ENCODE peak calls at places on chromosome 1, in eight cellular contexts. O, V, A, W, N, Z, H and P are unnamed samples.
A peak's percentile ranks its signal among the peaks of the same experiment; 100 is the strongest.

GRCh38 chr1:27547220-27548116 is 56.5 kb downstream of the AHDC1 start:
- DNase-seq in W (no peak), V (no peak), N (no peak), O (no peak), A (no peak), Z (no peak), H (no peak), P (peak; percentile 70)

GRCh38 chr1:45013551-45014209 is 1.6 kb downstream of the UROD start:
- DNase-seq in V (no peak), H (no peak), O (no peak), A (no peak), N (no peak), Z (no peak), W (no peak), P (no peak)

GRCh38 chr1:16241116-16241763 is 4.3 kb upstream of the CPLANE2 start:
- DNase-seq in V (no peak), N (peak; percentile 43), H (no peak), A (no peak), Z (peak; percentile 55), W (no peak), O (no peak), P (no peak)

GRCh38 chr1:25866288-25866687 is 7.0 kb upstream of the AUNIP start:
- DNase-seq in A (no peak), H (no peak), W (no peak), O (no peak), V (no peak), N (no peak), Z (no peak), P (no peak)

GRCh38 chr1:174021611-174022079 is 512 bp downstream of the RC3H1 start:
- DNase-seq in N (peak; percentile 74), A (peak; percentile 61), H (no peak), O (peak; percentile 58), Z (peak; percentile 75), V (no peak), W (no peak), P (peak; percentile 85)

GRCh38 chr1:231519166-231519565 is 9.3 kb upstream of the TSNAX start:
- DNase-seq in N (no peak), V (no peak), Z (no peak), O (no peak), A (no peak), W (no peak), H (peak; percentile 51), P (no peak)

GRCh38 chr1:2574350-2574749 is 12.2 kb upstream of the PRXL2B start:
- DNase-seq in Z (no peak), V (no peak), H (no peak), W (no peak), A (no peak), N (no peak), O (no peak), P (no peak)

GRCh38 chr1:46820560-46821060 is 21.8 kb downstream of the CYP4B1 start:
- DNase-seq in H (no peak), W (no peak), A (no peak), N (no peak), O (no peak), V (peak; percentile 99), Z (no peak), P (no peak)

GRCh38 chr1:243216741-243217140 is 38.3 kb downstream of the CEP170 start:
- DNase-seq in H (peak; percentile 36), W (no peak), Z (no peak), A (no peak), N (no peak), V (no peak), O (no peak), P (no peak)

GRCh38 chr1:6601865-6602668 is 602 bp downstream of the KLHL21 start:
- DNase-seq in N (peak; percentile 82), V (no peak), Z (peak; percentile 82), W (no peak), O (peak; percentile 79), H (peak; percentile 50), A (peak; percentile 63), P (peak; percentile 88)